ENCODE peak calls at places on chromosomes 6 and 20, in eight cellular contexts. I is activated CD4-positive, alpha-beta T cell treated with anti-CD3 and anti-CD28 coated beads, Interleukin-2, amount 50 U/mL, for 1 hour; N is mesothelial cell of epicardium; L is GM10248; H is T-cell; P is NCI-H1694 treated with DMSO at 0.1 percent for 48 hours; C is iris pigment epithelial cell; T is activated CD8-positive, alpha-beta memory T cell treated with anti-CD3 and anti-CD28 coated beads, Interleukin-2, amount 50 U/mL, for 48 hours. U is an unnamed sample.

GRCh38 chr6:31771992-31772358 is 5.2 kb downstream of the VWA7 start:
- DNase-seq in P (no peak), T (no peak), L (no peak), C (peak; percentile 29), H (no peak), I (no peak), N (no peak), U (no peak)

GRCh38 chr6:44717431-44717830 is 329.9 kb downstream of the CDC5L start:
- DNase-seq in I (no peak), N (no peak), C (no peak), P (no peak), L (no peak), H (no peak), T (no peak), U (no peak)

GRCh38 chr6:170232186-170233002 is 58.5 kb downstream of the DLL1 start:
- DNase-seq in N (no peak), P (no peak), T (no peak), H (no peak), L (no peak), C (peak; percentile 57), I (no peak), U (no peak)

GRCh38 chr20:11919046-11919445 is 1.4 kb downstream of the BTBD3 start:
- DNase-seq in I (no peak), C (no peak), T (no peak), N (no peak), L (no peak), P (peak; percentile 58), H (no peak), U (no peak)

GRCh38 chr6:168078199-168078942 is 641 bp downstream of the FRMD1 start:
- DNase-seq in N (no peak), H (no peak), T (no peak), I (no peak), P (no peak), C (no peak), L (no peak), U (no peak)

GRCh38 chr6:43013020-43013842 is 515 bp downstream of the MEA1 start:
- DNase-seq in P (no peak), N (no peak), C (peak; percentile 26), I (no peak), T (no peak), H (no peak), L (no peak), U (no peak)

GRCh38 chr20:50918403-50918802 is 12.8 kb downstream of the ADNP start:
- DNase-seq in H (no peak), C (peak; percentile 64), N (no peak), P (no peak), I (no peak), T (no peak), L (no peak), U (no peak)

GRCh38 chr6:19892250-19892649 is 55.1 kb downstream of the ID4 start:
- DNase-seq in T (no peak), I (no peak), H (no peak), L (no peak), C (no peak), N (peak; percentile 52), P (no peak), U (no peak)

GRCh38 chr6:117425431-117426153 is at the start of gene ROS1:
- DNase-seq in P (no peak), H (no peak), L (no peak), I (no peak), T (no peak), N (no peak), C (no peak), U (no peak)

GRCh38 chr6:80457044-80457933 is 350.8 kb downstream of the BCKDHB start:
- DNase-seq in N (no peak), L (no peak), T (no peak), P (no peak), H (no peak), C (peak; percentile 97), I (no peak), U (no peak)

GRCh38 chr20:50129662-50130345 is 16.9 kb upstream of the UBE2V1 start:
- DNase-seq in I (no peak), N (no peak), T (no peak), C (no peak), L (no peak), P (no peak), H (no peak), U (no peak)

GRCh38 chr6:166488081-166488685 is 98.3 kb downstream of the RAMACL start:
- DNase-seq in T (peak; percentile 83), H (peak; percentile 74), L (peak; percentile 71), P (no peak), N (no peak), C (peak; percentile 91), I (peak; percentile 75), U (no peak)

GRCh38 chr20:40144581-40144980 is 544.5 kb downstream of the MAFB start:
- DNase-seq in N (no peak), P (no peak), H (no peak), L (no peak), I (no peak), T (no peak), C (no peak), U (no peak)

GRCh38 chr20:46027245-46027853 is 1.7 kb upstream of the SLC12A5 start:
- DNase-seq in H (no peak), L (no peak), I (no peak), P (no peak), T (no peak), N (no peak), C (peak; percentile 60), U (peak; percentile 63)

GRCh38 chr6:34543421-34543820 is 12.7 kb downstream of the SPDEF start:
- DNase-seq in T (no peak), P (no peak), N (no peak), I (no peak), C (peak; percentile 70), L (no peak), H (no peak), U (no peak)

GRCh38 chr6:105952762-105953700 is 133.1 kb upstream of the PRDM1 start:
- DNase-seq in I (no peak), H (no peak), L (no peak), P (no peak), C (no peak), T (no peak), N (no peak), U (no peak)

GRCh38 chr6:150634641-150635292 is 35.1 kb downstream of the PLEKHG1 start:
- DNase-seq in N (no peak), P (no peak), I (no peak), L (no peak), T (no peak), H (no peak), C (no peak), U (no peak)

GRCh38 chr20:21053002-21053762 is 53.0 kb downstream of the LINC00237 start:
- DNase-seq in T (no peak), C (no peak), I (no peak), N (no peak), L (no peak), H (no peak), P (peak; percentile 47), U (peak; percentile 97)

GRCh38 chr6:139485185-139485584 is 110.7 kb upstream of the CITED2 start:
- DNase-seq in P (no peak), L (no peak), N (no peak), H (no peak), I (no peak), C (no peak), T (no peak), U (no peak)

GRCh38 chr20:59159091-59159821 is 4.4 kb upstream of the ZNF831 start:
- DNase-seq in L (no peak), H (peak; percentile 82), I (peak; percentile 69), T (peak; percentile 74), C (no peak), P (no peak), N (no peak), U (no peak)

GRCh38 chr20:35465976-35466375 is 10.6 kb downstream of the CEP250 start:
- DNase-seq in C (no peak), N (no peak), T (no peak), I (no peak), P (no peak), L (no peak), H (no peak), U (no peak)